ENCODE peak calls at places on chromosomes 5 and 9, in nine cellular contexts. E is upper lobe of right lung, R is astrocyte of the spinal cord, X is BE2C, A is AG04450, P is breast epithelium, Z is hepatocyte, O is fibroblast of lung, I is IMR-90. U is an unnamed sample.
A peak's percentile ranks its signal among the peaks of the same experiment; 100 is the strongest.

GRCh38 chr5:52999357-52999949 is 10.3 kb downstream of the ITGA2 start:
- DNase-seq in I (peak; percentile 83), E (no peak), Z (no peak), P (no peak), O (no peak), R (no peak), X (no peak), A (no peak), U (no peak)

GRCh38 chr5:172736524-172737135 is 34.4 kb downstream of the DUSP1 start:
- DNase-seq in E (no peak), R (no peak), O (peak; percentile 34), A (no peak), X (no peak), P (no peak), I (no peak), Z (no peak), U (no peak)

GRCh38 chr5:88886756-88887741 is 4.1 kb upstream of the MEF2C start:
- DNase-seq in E (no peak), Z (no peak), R (no peak), A (no peak), X (no peak), P (no peak), O (no peak), I (no peak), U (no peak)

GRCh38 chr5:172420215-172420934 is 34.0 kb downstream of the SH3PXD2B start:
- DNase-seq in X (no peak), R (peak; percentile 86), E (peak; percentile 84), A (peak; percentile 61), P (peak; percentile 94), O (peak; percentile 97), Z (peak; percentile 82), I (peak; percentile 94), U (peak; percentile 45)

GRCh38 chr5:32600057-32600622 is 14.8 kb downstream of the SUB1 start:
- DNase-seq in P (no peak), Z (peak; percentile 12), R (peak; percentile 85), A (peak; percentile 61), X (no peak), I (peak; percentile 86), O (peak; percentile 89), E (no peak), U (no peak)

GRCh38 chr5:32713396-32714381 is 2.6 kb downstream of the NPR3 start:
- DNase-seq in R (peak; percentile 22), E (peak; percentile 72), A (no peak), P (no peak), O (peak; percentile 53), X (no peak), Z (peak; percentile 42), I (peak; percentile 57), U (peak; percentile 2)

GRCh38 chr5:169503899-169504298 is 79.7 kb upstream of the SPDL1 start:
- DNase-seq in X (no peak), O (no peak), P (no peak), A (no peak), Z (no peak), E (no peak), I (no peak), R (no peak), U (no peak)

GRCh38 chr5:134647750-134648424 is 698 bp upstream of the SEC24A start:
- DNase-seq in X (no peak), R (peak; percentile 51), E (no peak), P (no peak), Z (peak; percentile 32), O (peak; percentile 53), I (peak; percentile 35), A (no peak), U (peak; percentile 73)

GRCh38 chr9:129143461-129143927 is 32.3 kb downstream of the PTPA start:
- DNase-seq in I (peak; percentile 84), A (no peak), O (peak; percentile 86), E (peak; percentile 73), Z (peak; percentile 64), X (no peak), R (peak; percentile 73), P (no peak), U (no peak)

GRCh38 chr9:100268271-100268670 is 84.5 kb downstream of the TEX10 start:
- DNase-seq in O (no peak), E (no peak), P (no peak), I (no peak), A (no peak), R (no peak), Z (no peak), X (no peak), U (no peak)

GRCh38 chr9:34610434-34611206 is 1.3 kb downstream of the RPP25L start:
- DNase-seq in I (no peak), Z (no peak), R (no peak), O (no peak), X (no peak), P (no peak), A (no peak), E (no peak), U (no peak)

GRCh38 chr5:137415231-137415681 is 83.9 kb downstream of the SPOCK1 start:
- DNase-seq in R (peak; percentile 89), O (no peak), I (peak; percentile 70), Z (no peak), P (no peak), E (no peak), X (no peak), A (no peak), U (no peak)

GRCh38 chr5:33244441-33245150 is 196.2 kb upstream of the TARS1 start:
- DNase-seq in A (no peak), P (no peak), R (no peak), X (no peak), I (no peak), Z (no peak), O (no peak), E (no peak), U (no peak)

GRCh38 chr5:60677831-60678664 is 21.9 kb downstream of the DEPDC1B start:
- DNase-seq in Z (peak; percentile 49), P (no peak), X (no peak), E (no peak), A (no peak), R (peak; percentile 64), O (peak; percentile 73), I (peak; percentile 58), U (no peak)

GRCh38 chr9:121684381-121685145 is 33.1 kb downstream of the DAB2IP start:
- DNase-seq in X (peak; percentile 72), P (no peak), E (peak; percentile 80), Z (peak; percentile 54), O (peak; percentile 42), I (no peak), R (no peak), A (no peak), U (peak; percentile 52)

GRCh38 chr5:168093200-168093930 is 198.1 kb upstream of the WWC1 start:
- DNase-seq in O (peak; percentile 63), A (no peak), P (no peak), E (no peak), X (no peak), R (no peak), I (no peak), Z (no peak), U (no peak)

GRCh38 chr9:120544441-120544840 is 35.5 kb downstream of the CDK5RAP2 start:
- DNase-seq in O (no peak), Z (no peak), E (no peak), A (no peak), X (no peak), P (no peak), R (no peak), I (no peak), U (no peak)

GRCh38 chr5:10563132-10563939 is 534 bp upstream of the ANKRD33B start:
- DNase-seq in Z (peak; percentile 65), R (no peak), X (peak; percentile 38), E (peak; percentile 70), P (no peak), O (peak; percentile 32), I (peak; percentile 45), A (no peak), U (peak; percentile 64)

GRCh38 chr5:176790921-176791320 is 19.4 kb upstream of the UNC5A start:
- DNase-seq in Z (no peak), R (no peak), E (no peak), I (no peak), X (no peak), P (no peak), A (no peak), O (no peak), U (no peak)

GRCh38 chr5:172565455-172565854 is 75.6 kb upstream of the NEURL1B start:
- DNase-seq in R (no peak), A (no peak), X (no peak), O (no peak), Z (peak; percentile 63), E (no peak), P (no peak), I (no peak), U (no peak)

DNA sequence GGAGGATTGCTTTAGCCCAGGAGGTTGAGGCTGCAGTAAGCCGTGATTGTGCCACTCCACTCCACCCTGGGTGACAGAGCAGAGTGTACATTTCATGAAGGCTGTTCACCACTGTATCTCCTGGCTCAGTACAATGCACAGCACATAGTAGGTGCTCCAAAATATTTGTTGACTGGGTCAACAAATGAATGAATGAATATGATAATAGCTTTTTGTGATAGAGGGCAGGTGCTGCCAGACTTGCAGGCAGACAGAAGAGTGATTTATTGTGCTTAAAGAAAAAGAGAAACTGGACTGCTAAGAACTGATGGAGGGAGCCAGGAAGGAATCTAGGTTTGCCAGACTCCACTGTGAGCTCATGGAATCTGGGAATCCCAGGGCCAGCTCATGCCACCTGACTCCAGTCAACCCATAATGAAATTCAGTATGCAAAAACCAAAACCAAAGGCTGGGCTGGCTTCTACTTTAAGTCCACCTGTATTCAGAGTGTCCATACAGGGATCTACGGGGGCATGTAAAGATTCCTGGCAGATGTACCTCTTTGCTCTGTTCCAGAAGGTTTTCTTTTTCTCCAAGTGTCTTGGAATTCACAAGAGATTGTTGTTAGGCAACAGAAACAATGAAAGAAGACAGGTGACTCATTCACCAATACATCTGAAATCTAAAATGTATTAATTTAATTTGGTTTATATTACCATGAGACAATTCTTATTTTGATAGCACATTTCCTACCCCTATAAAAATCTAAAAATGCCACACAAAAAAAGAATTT is 15.5 kb upstream of the CTNNA1 start:
- DNase-seq in R (no peak), O (no peak), P (no peak), X (no peak), A (no peak), I (no peak), E (no peak), Z (no peak), U (no peak)
- TF ChIP-seq CTCF in R (no peak), O (no peak), P (no peak), X (no peak), A (no peak), I (no peak), E (no peak), Z (no peak), U (no peak)

GRCh38 chr5:108481355-108481931 is 99.5 kb upstream of the FBXL17 start:
- DNase-seq in Z (peak; percentile 69), I (peak; percentile 42), A (no peak), R (peak; percentile 13), E (no peak), P (no peak), X (peak; percentile 21), O (peak; percentile 40), U (no peak)
- TF ChIP-seq CTCF in Z (peak; percentile 77), I (peak; percentile 55), A (peak; percentile 59), R (peak; percentile 42), E (peak; percentile 32), P (no peak), X (peak; percentile 66), O (peak; percentile 30), U (no peak)

GRCh38 chr5:35229076-35230042 is 928 bp downstream of the PRLR start:
- DNase-seq in I (no peak), O (no peak), P (no peak), A (no peak), R (no peak), X (no peak), E (peak; percentile 66), Z (peak; percentile 77), U (peak; percentile 13)
- TF ChIP-seq CTCF in I (no peak), O (no peak), P (no peak), A (no peak), R (no peak), X (no peak), E (peak; percentile 13), Z (peak; percentile 53), U (no peak)

GRCh38 chr5:141155540-141156374 is 5.9 kb downstream of the PCDHB6 start:
- DNase-seq in E (no peak), I (no peak), O (no peak), A (no peak), X (no peak), Z (no peak), R (no peak), P (no peak), U (no peak)
- TF ChIP-seq CTCF in E (no peak), I (no peak), O (no peak), A (no peak), X (peak; percentile 58), Z (no peak), R (no peak), P (no peak), U (no peak)

U was measured in activated CD8-positive, alpha-beta T cell treated with anti-CD3 and anti-CD28 coated beads for 36 hours.